ENCODE peak calls at places on chromosome 9, in five cellular contexts. R, V, H, G and L are unnamed samples.

GRCh38 chr9:127318651-127319167 is 54.1 kb downstream of the GARNL3 start:
- DNase-seq in G (no peak), R (peak; percentile 49), V (no peak), H (no peak), L (peak; percentile 68)

GRCh38 chr9:127384016-127384730 is 12.8 kb upstream of the SLC2A8 start:
- DNase-seq in G (no peak), V (no peak), H (no peak), R (no peak), L (no peak)

GRCh38 chr9:121399883-121400607 is 30.0 kb upstream of the STOM start:
- DNase-seq in H (no peak), R (peak; percentile 83), G (no peak), V (peak; percentile 77), L (peak; percentile 85)

GRCh38 chr9:113879906-113880305 is 3.8 kb downstream of the ZNF618 start:
- DNase-seq in V (no peak), R (no peak), G (no peak), H (no peak), L (no peak)

GRCh38 chr9:132351404-132352050 is 3.3 kb downstream of the SETX start:
- DNase-seq in V (no peak), H (no peak), G (no peak), R (no peak), L (no peak)

GRCh38 chr9:107684224-107684623 is 194.7 kb upstream of the KLF4 start:
- DNase-seq in V (no peak), H (no peak), R (peak; percentile 24), G (no peak), L (no peak)

GRCh38 chr9:5789489-5789888 is 43.4 kb downstream of the ERMP1 start:
- DNase-seq in H (no peak), R (no peak), G (no peak), V (no peak), L (no peak)

GRCh38 chr9:69637193-69637592 is 35.0 kb downstream of the APBA1 start:
- DNase-seq in V (no peak), H (no peak), G (no peak), R (peak; percentile 61), L (no peak)

GRCh38 chr9:73179594-73179993 is 27.9 kb downstream of the ANXA1 start:
- DNase-seq in G (no peak), H (no peak), R (peak; percentile 21), V (peak; percentile 73), L (no peak)